ENCODE peak calls at places on chromosomes 1 and 21, in eight cellular contexts. J, D, F, L, Y, V, E and X are unnamed samples.

GRCh38 chr1:31562707-31563360 is 13.5 kb upstream of the TINAGL1 start:
- DNase-seq in J (no peak), D (no peak), F (no peak), L (no peak), Y (no peak), V (no peak), E (peak; percentile 90), X (no peak)

GRCh38 chr21:41712730-41713129 is 54.1 kb downstream of the RIPK4 start:
- DNase-seq in J (no peak), D (no peak), F (no peak), L (no peak), Y (no peak), V (no peak), E (no peak), X (no peak)

GRCh38 chr21:45156459-45156858 is 82.1 kb downstream of the ADARB1 start:
- DNase-seq in J (no peak), D (no peak), F (no peak), L (no peak), Y (no peak), V (no peak), E (no peak), X (no peak)

GRCh38 chr21:38486221-38486620 is 12.1 kb downstream of the ERG start:
- DNase-seq in J (no peak), D (no peak), F (peak; percentile 59), L (no peak), Y (no peak), V (no peak), E (peak; percentile 95), X (no peak)

GRCh38 chr1:108346137-108346536 is 102.3 kb upstream of the NBPF4 start:
- DNase-seq in J (no peak), D (no peak), F (no peak), L (no peak), Y (no peak), V (no peak), E (no peak), X (no peak)

GRCh38 chr1:91866425-91866824 is 19.5 kb downstream of the TGFBR3 start:
- DNase-seq in J (no peak), D (no peak), F (no peak), L (no peak), Y (no peak), V (no peak), E (no peak), X (no peak)

GRCh38 chr1:175742790-175743459 is 470 bp downstream of the TNR start:
- DNase-seq in J (no peak), D (peak; percentile 24), F (no peak), L (peak; percentile 23), Y (no peak), V (no peak), E (peak; percentile 24), X (no peak)

GRCh38 chr1:18948048-18948912 is 8.2 kb downstream of the IFFO2 start:
- DNase-seq in J (no peak), D (no peak), F (no peak), L (no peak), Y (no peak), V (no peak), E (no peak), X (no peak)

GRCh38 chr1:10449731-10450130 is at the start of gene CORT:
- DNase-seq in J (no peak), D (no peak), F (no peak), L (no peak), Y (no peak), V (no peak), E (no peak), X (no peak)

GRCh38 chr1:31869473-31869872 is 53.7 kb upstream of the SPOCD1 start:
- DNase-seq in J (no peak), D (no peak), F (no peak), L (no peak), Y (no peak), V (no peak), E (no peak), X (no peak)

GRCh38 chr1:12770620-12771019 is 2.9 kb upstream of the PRAMEF12 start:
- DNase-seq in J (no peak), D (no peak), F (no peak), L (no peak), Y (no peak), V (no peak), E (no peak), X (no peak)

GRCh38 chr1:3610165-3610822 is 1.0 kb downstream of the MEGF6 start:
- DNase-seq in J (no peak), D (no peak), F (no peak), L (peak; percentile 21), Y (peak; percentile 76), V (no peak), E (no peak), X (no peak)

GRCh38 chr1:154845174-154845573 is 24.9 kb downstream of the KCNN3 start:
- DNase-seq in J (no peak), D (no peak), F (no peak), L (no peak), Y (no peak), V (no peak), E (no peak), X (no peak)

GRCh38 chr1:161038523-161039153 is at the start of gene TSTD1:
- DNase-seq in J (peak; percentile 92), D (peak; percentile 44), F (peak; percentile 84), L (no peak), Y (peak; percentile 55), V (peak; percentile 85), E (no peak), X (no peak)

GRCh38 chr1:156656779-156657160 is 14.9 kb downstream of the BCAN start:
- DNase-seq in J (no peak), D (no peak), F (no peak), L (peak; percentile 28), Y (no peak), V (no peak), E (no peak), X (no peak)

GRCh38 chr1:101301446-101301845 is 64.6 kb downstream of the S1PR1 start:
- DNase-seq in J (no peak), D (no peak), F (no peak), L (no peak), Y (no peak), V (no peak), E (no peak), X (no peak)

GRCh38 chr1:189681252-189681919 is 796.3 kb downstream of the BRINP3 start:
- DNase-seq in J (no peak), D (no peak), F (no peak), L (no peak), Y (no peak), V (no peak), E (no peak), X (no peak)

GRCh38 chr1:111879086-111879485 is 110.4 kb downstream of the KCND3 start:
- DNase-seq in J (no peak), D (no peak), F (no peak), L (no peak), Y (no peak), V (no peak), E (peak; percentile 19), X (no peak)

GRCh38 chr1:235012436-235013210 is 116.0 kb downstream of the TOMM20 start:
- DNase-seq in J (peak; percentile 58), D (no peak), F (no peak), L (no peak), Y (no peak), V (no peak), E (no peak), X (no peak)
- TF ChIP-seq CTCF in J (no peak), D (no peak), F (no peak), L (no peak), Y (no peak), V (no peak), E (no peak), X (no peak)

DNA sequence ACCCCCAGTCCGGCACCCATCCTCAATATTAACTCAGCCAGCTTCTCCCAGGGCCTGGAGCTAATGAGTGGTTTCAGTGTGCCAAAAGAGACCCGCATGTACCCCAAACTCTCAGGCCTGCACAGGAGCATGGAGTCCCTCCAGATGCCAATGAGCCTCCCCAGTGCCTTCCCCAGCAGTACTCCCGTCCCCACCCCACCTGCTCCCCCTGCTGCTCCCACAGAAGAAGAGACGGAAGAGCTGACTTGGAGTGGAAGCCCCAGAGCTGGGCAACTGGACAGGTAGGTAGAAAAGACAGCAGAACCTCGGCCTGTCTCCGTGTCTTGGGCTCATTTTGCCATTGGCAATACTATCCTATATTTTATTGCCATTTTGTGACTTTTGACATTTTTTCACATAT is 45.4 kb upstream of the IPO9 start:
- DNase-seq in J (no peak), D (no peak), F (no peak), L (no peak), Y (no peak), V (no peak), E (no peak), X (no peak)
- TF ChIP-seq CTCF in J (peak; percentile 24), D (no peak), F (no peak), L (no peak), Y (no peak), V (no peak), E (peak; percentile 14), X (no peak)

GRCh38 chr1:227729881-227730629 is 5.0 kb downstream of the JMJD4 start:
- DNase-seq in J (no peak), D (no peak), F (no peak), L (peak; percentile 74), Y (peak; percentile 81), V (no peak), E (no peak), X (peak; percentile 84)

GRCh38 chr1:227729144-227729880 is 5.8 kb downstream of the JMJD4 start:
- DNase-seq in J (no peak), D (no peak), F (no peak), L (no peak), Y (no peak), V (no peak), E (no peak), X (no peak)

GRCh38 chr1:227731241-227731677 is 3.8 kb downstream of the JMJD4 start:
- DNase-seq in J (no peak), D (no peak), F (no peak), L (no peak), Y (no peak), V (no peak), E (no peak), X (no peak)

GRCh38 chr1:227731696-227732585 is 3.2 kb downstream of the JMJD4 start:
- DNase-seq in J (no peak), D (no peak), F (no peak), L (no peak), Y (peak; percentile 36), V (no peak), E (no peak), X (no peak)

GRCh38 chr1:227730630-227731151 is 4.4 kb downstream of the JMJD4 start:
- DNase-seq in J (no peak), D (no peak), F (no peak), L (no peak), Y (no peak), V (no peak), E (no peak), X (no peak)
- TF ChIP-seq CTCF in J (no peak), D (no peak), F (peak; percentile 3), L (no peak), Y (peak; percentile 40), V (no peak), E (no peak), X (no peak)

DNA sequence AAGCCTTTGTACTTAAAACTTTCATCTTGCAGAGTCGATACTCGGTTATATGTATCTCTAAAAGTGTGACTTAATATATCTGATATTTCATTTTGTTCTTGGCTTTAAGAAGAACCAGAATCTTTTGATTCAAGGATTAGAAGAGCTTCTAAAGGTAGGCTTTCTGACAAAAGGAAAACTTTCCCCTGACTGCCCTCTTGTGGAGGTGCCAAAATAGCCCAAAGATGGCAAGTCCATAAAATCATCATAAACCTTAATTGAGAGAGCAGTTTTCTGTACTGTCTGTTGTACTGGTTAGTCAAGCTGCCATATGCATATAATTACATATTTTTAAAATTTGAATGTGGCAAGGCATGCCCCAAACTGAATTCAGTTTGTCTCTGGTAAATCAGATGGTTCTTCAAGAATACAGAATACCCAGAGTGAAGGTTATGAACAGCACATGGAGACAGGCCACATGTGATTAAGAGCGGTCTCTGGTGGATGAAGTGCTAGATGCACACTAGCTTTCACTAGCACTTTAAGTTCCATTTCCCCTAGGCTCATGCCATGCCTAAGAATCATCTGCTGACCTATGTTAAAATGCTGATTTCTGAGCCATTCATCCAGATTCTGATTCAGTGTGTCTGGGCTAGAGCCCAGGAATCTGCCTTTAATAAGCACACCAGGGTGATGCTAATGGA is 27.7 kb upstream of the ELAVL4 start:
- DNase-seq in J (no peak), D (no peak), F (no peak), L (no peak), Y (peak; percentile 40), V (no peak), E (no peak), X (no peak)
- TF ChIP-seq CTCF in J (peak; percentile 64), D (peak; percentile 36), F (no peak), L (peak; percentile 3), Y (peak; percentile 67), V (no peak), E (peak; percentile 48), X (peak; percentile 52)